ENCODE peak calls at places on chromosome 3, in four cellular contexts. O is colonic mucosa, M is breast epithelium, Z is brain microvascular endothelial cell. K is an unnamed sample.

GRCh38 chr3:194269610-194270145 is 81.5 kb downstream of the CPN2 start:
- DNase-seq in O (peak; percentile 73), M (peak; percentile 83), Z (peak; percentile 40), K (no peak)

GRCh38 chr3:5198986-5199731 is 11.7 kb downstream of the EDEM1 start:
- DNase-seq in O (no peak), M (no peak), Z (no peak), K (no peak)

GRCh38 chr3:183254816-183255730 is 2.0 kb downstream of the B3GNT5 start:
- DNase-seq in O (peak; percentile 35), M (no peak), Z (no peak), K (no peak)

GRCh38 chr3:53137835-53138446 is 7.7 kb upstream of the RFT1 start:
- DNase-seq in O (no peak), M (no peak), Z (no peak), K (no peak)

GRCh38 chr3:43748179-43748578 is 57.4 kb downstream of the ABHD5 start:
- DNase-seq in O (no peak), M (no peak), Z (peak; percentile 43), K (no peak)

GRCh38 chr3:177640319-177640997 is 443.2 kb upstream of the TBL1XR1 start:
- DNase-seq in O (no peak), M (no peak), Z (no peak), K (no peak)

GRCh38 chr3:4826237-4827100 is 152.8 kb upstream of the BHLHE40 start:
- DNase-seq in O (peak; percentile 85), M (no peak), Z (no peak), K (no peak)

GRCh38 chr3:128348805-128349531 is 117.7 kb downstream of the DNAJB8 start:
- DNase-seq in O (no peak), M (no peak), Z (no peak), K (no peak)

GRCh38 chr3:194277547-194278091 is 73.5 kb downstream of the CPN2 start:
- DNase-seq in O (no peak), M (peak; percentile 58), Z (no peak), K (no peak)

GRCh38 chr3:73485877-73486311 is 138.8 kb downstream of the PDZRN3 start:
- DNase-seq in O (no peak), M (no peak), Z (no peak), K (no peak)

GRCh38 chr3:73479325-73479724 is 145.4 kb downstream of the PDZRN3 start:
- DNase-seq in O (no peak), M (no peak), Z (no peak), K (no peak)

GRCh38 chr3:73481888-73482287 is 142.9 kb downstream of the PDZRN3 start:
- DNase-seq in O (no peak), M (no peak), Z (no peak), K (no peak)

GRCh38 chr3:73480187-73480672 is 144.5 kb downstream of the PDZRN3 start:
- DNase-seq in O (no peak), M (no peak), Z (no peak), K (no peak)

GRCh38 chr3:73484656-73485248 is 140.0 kb downstream of the PDZRN3 start:
- DNase-seq in O (no peak), M (no peak), Z (no peak), K (no peak)
- TF ChIP-seq CTCF in O (no peak), M (no peak), Z (no peak), K (no peak)

GRCh38 chr3:148958681-148959080 is 32.7 kb upstream of the GYG1 start:
- DNase-seq in O (no peak), M (no peak), Z (no peak), K (no peak)

GRCh38 chr3:148957586-148957985 is 33.8 kb upstream of the GYG1 start:
- DNase-seq in O (no peak), M (no peak), Z (no peak), K (no peak)

GRCh38 chr3:148962513-148962912 is 28.8 kb upstream of the GYG1 start:
- DNase-seq in O (no peak), M (no peak), Z (peak; percentile 83), K (peak; percentile 54)
- TF ChIP-seq CTCF in O (no peak), M (no peak), Z (peak; percentile 56), K (peak; percentile 27)

DNA sequence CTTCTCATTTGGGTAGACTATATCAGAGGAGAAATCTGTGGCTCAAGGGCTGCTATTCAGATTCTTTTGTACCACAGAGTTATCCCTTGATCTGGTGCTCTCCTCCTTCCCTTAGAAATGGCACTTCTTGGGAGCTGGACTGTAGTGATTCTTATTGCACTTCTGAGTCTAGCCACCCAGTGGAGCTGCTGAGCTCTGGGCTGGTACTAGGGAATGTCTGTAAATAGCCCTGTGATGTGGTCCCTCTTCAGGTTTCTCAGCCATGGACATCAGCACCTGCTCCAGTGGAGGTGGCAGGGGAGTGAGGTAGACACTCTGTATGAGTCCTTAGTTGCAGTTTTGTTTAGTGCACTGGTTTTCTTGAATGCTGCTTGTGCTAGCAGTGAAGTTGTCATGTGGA is 1292.6 kb downstream of the SI start:
- DNase-seq in O (no peak), M (no peak), Z (peak; percentile 7), K (no peak)
- TF ChIP-seq CTCF in O (no peak), M (no peak), Z (peak; percentile 44), K (no peak)

GRCh38 chr3:14549256-14549931 is 9.3 kb upstream of the GRIP2 start:
- DNase-seq in O (no peak), M (no peak), Z (peak; percentile 13), K (no peak)
- TF ChIP-seq CTCF in O (no peak), M (no peak), Z (peak; percentile 53), K (peak; percentile 22)

DNA sequence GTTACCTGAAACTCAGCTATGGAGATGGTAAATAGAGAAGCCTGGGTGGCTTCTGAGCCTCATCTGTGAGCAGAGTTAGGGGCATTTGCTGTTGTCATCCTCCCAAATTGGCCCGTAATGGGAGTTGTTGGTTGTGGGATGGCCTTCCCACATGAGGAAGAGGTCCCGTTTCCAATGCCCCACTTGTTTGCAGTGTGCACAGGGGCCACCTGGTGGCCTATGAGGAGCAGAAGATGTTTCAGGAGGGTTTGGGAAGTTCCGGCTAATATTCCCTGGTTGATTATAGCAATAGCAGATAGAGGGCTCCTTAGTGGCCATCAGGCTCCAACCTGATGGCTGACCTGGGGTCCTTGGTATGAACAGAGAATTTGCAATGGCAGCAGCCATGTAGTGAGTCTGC is 1546.5 kb downstream of the OTOL1 start:
- DNase-seq in O (no peak), M (no peak), Z (peak; percentile 13), K (no peak)
- TF ChIP-seq CTCF in O (no peak), M (no peak), Z (peak; percentile 75), K (no peak)

GRCh38 chr3:12369598-12369997 is 80.7 kb downstream of the PPARG start:
- DNase-seq in O (no peak), M (no peak), Z (no peak), K (no peak)

GRCh38 chr3:12369029-12369428 is 80.2 kb downstream of the PPARG start:
- DNase-seq in O (no peak), M (no peak), Z (no peak), K (no peak)

GRCh38 chr3:12371525-12372140 is 82.8 kb downstream of the PPARG start:
- DNase-seq in O (no peak), M (no peak), Z (no peak), K (no peak)

GRCh38 chr3:12372762-12373280 is 84.0 kb downstream of the PPARG start:
- DNase-seq in O (no peak), M (no peak), Z (no peak), K (no peak)

DNA sequence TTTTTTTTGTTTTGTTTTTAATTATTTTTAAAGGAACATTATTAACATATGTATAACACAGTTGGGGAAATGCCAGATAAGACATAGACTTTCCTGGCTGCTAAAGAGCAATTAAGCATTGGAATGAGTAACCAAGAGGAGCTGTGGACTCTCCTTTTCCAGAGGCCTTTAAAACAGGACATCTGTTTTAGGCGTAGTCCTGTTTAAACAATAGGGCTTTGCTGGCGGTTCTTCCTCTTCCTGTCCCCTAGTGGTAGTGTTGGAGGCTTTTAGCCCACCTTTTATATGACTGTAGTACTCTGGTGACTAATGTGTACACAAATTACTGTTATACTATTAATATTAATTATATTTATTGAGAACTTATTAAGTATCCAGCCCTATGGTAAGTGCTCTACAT is 81.9 kb downstream of the PPARG start:
- DNase-seq in O (peak; percentile 61), M (no peak), Z (no peak), K (no peak)
- TF ChIP-seq CTCF in O (no peak), M (no peak), Z (peak; percentile 48), K (no peak)

GRCh38 chr3:169812124-169812843 is 386 bp upstream of the LRRIQ4 start:
- DNase-seq in O (peak; percentile 64), M (peak; percentile 59), Z (peak; percentile 57), K (no peak)

GRCh38 chr3:169811606-169812123 is 1.0 kb upstream of the LRRIQ4 start:
- DNase-seq in O (peak; percentile 24), M (no peak), Z (peak; percentile 71), K (peak; percentile 29)

GRCh38 chr3:169815590-169816150 is 3.0 kb upstream of the LRRC34 start:
- DNase-seq in O (no peak), M (no peak), Z (no peak), K (no peak)

GRCh38 chr3:169812844-169813677 is at the start of the genes LRRC34 and LRRIQ4:
- DNase-seq in O (peak; percentile 84), M (no peak), Z (peak; percentile 67), K (no peak)

GRCh38 chr3:169813757-169814517 is 1.2 kb upstream of the LRRC34 start:
- DNase-seq in O (peak; percentile 73), M (no peak), Z (no peak), K (no peak)
- TF ChIP-seq CTCF in O (peak; percentile 43), M (no peak), Z (peak; percentile 58), K (peak; percentile 19)

GRCh38 chr3:171435757-171436156 is 24.4 kb downstream of the TNIK start:
- DNase-seq in O (no peak), M (no peak), Z (no peak), K (no peak)

GRCh38 chr3:171439996-171440395 is 20.2 kb downstream of the TNIK start:
- DNase-seq in O (no peak), M (no peak), Z (no peak), K (no peak)

GRCh38 chr3:171435143-171435542 is 25.1 kb downstream of the TNIK start:
- DNase-seq in O (no peak), M (no peak), Z (no peak), K (no peak)

GRCh38 chr3:171432548-171432947 is 27.7 kb downstream of the TNIK start:
- DNase-seq in O (no peak), M (no peak), Z (no peak), K (no peak)

GRCh38 chr3:171436380-171436779 is 23.8 kb downstream of the TNIK start:
- DNase-seq in O (no peak), M (no peak), Z (no peak), K (no peak)
- TF ChIP-seq CTCF in O (no peak), M (no peak), Z (no peak), K (no peak)

GRCh38 chr3:17974206-17974841 is 231.9 kb upstream of the TBC1D5 start:
- DNase-seq in O (no peak), M (no peak), Z (no peak), K (no peak)
- TF ChIP-seq CTCF in O (no peak), M (no peak), Z (peak; percentile 57), K (peak; percentile 9)

GRCh38 chr3:172580680-172581079 is 57.5 kb upstream of the TNFSF10 start:
- DNase-seq in O (no peak), M (no peak), Z (no peak), K (no peak)
- TF ChIP-seq CTCF in O (no peak), M (no peak), Z (no peak), K (no peak)